ENCODE peak calls at places on chromosomes 7 and 10, in nine cellular contexts. K is CD8-positive, alpha-beta T cell; U is trophoblast cell; V is psoas muscle; F is astrocyte; N is A549; A is lower lobe of right lung; S is right atrium auricular region; L is AG10803. C is an unnamed sample.
A peak's percentile ranks its signal among the peaks of the same experiment; 100 is the strongest.

GRCh38 chr10:17877121-17877520 is 68.0 kb downstream of the MRC1 start:
- DNase-seq in K (no peak), U (no peak), V (no peak), F (no peak), N (no peak), A (no peak), S (no peak), L (no peak), C (no peak)

GRCh38 chr7:106358103-106358663 is 73.4 kb upstream of the NAMPT start:
- DNase-seq in K (no peak), U (no peak), V (no peak), F (peak; percentile 70), N (no peak), A (no peak), S (no peak), L (no peak), C (no peak)

GRCh38 chr7:142158741-142159496 is 47.4 kb downstream of the MGAM2 start:
- DNase-seq in K (no peak), U (no peak), V (no peak), F (no peak), N (no peak), A (no peak), S (no peak), L (no peak), C (no peak)

GRCh38 chr7:81367335-81367801 is 402.5 kb downstream of the HGF start:
- DNase-seq in K (no peak), U (peak; percentile 2), V (peak; percentile 49), F (peak; percentile 67), N (no peak), A (no peak), S (no peak), L (peak; percentile 99), C (no peak)

GRCh38 chr7:114047889-114048288 is 129.1 kb upstream of the PPP1R3A start:
- DNase-seq in K (no peak), U (peak; percentile 23), V (no peak), F (peak; percentile 66), N (no peak), A (no peak), S (no peak), L (peak; percentile 65), C (no peak)

GRCh38 chr7:68963547-68963946 is 634.7 kb upstream of the AUTS2 start:
- DNase-seq in K (no peak), U (peak; percentile 57), V (no peak), F (peak; percentile 98), N (peak; percentile 71), A (no peak), S (no peak), L (peak; percentile 95), C (no peak)

GRCh38 chr7:92590711-92591310 is 621 bp upstream of the FAM133B start:
- DNase-seq in K (no peak), U (no peak), V (no peak), F (no peak), N (no peak), A (peak; percentile 45), S (no peak), L (no peak), C (no peak)

GRCh38 chr7:1691601-1692499 is 21.8 kb downstream of the ELFN1 start:
- DNase-seq in K (no peak), U (no peak), V (peak; percentile 42), F (peak; percentile 46), N (no peak), A (peak; percentile 38), S (no peak), L (no peak), C (no peak)

GRCh38 chr10:64732372-64732715 is 1211.1 kb downstream of the REEP3 start:
- DNase-seq in K (no peak), U (no peak), V (no peak), F (no peak), N (no peak), A (no peak), S (no peak), L (no peak), C (no peak)

GRCh38 chr10:47024399-47025252 is 113.4 kb downstream of the PTPN20 start:
- DNase-seq in K (peak; percentile 67), U (peak; percentile 74), V (peak; percentile 77), F (peak; percentile 14), N (peak; percentile 69), A (peak; percentile 63), S (peak; percentile 68), L (peak; percentile 41), C (peak; percentile 51)

GRCh38 chr10:126247454-126247975 is 140.8 kb downstream of the ADAM12 start:
- DNase-seq in K (no peak), U (peak; percentile 98), V (no peak), F (peak; percentile 100), N (peak; percentile 92), A (peak; percentile 65), S (peak; percentile 94), L (peak; percentile 99), C (no peak)

GRCh38 chr10:15189133-15189881 is 20.8 kb upstream of the NMT2 start:
- DNase-seq in K (no peak), U (no peak), V (no peak), F (no peak), N (no peak), A (no peak), S (no peak), L (no peak), C (no peak)
- H3K4me3 ChIP-seq in K (no peak overlapping the region), U (no peak overlapping the region), V (no peak overlapping the region), F (no peak overlapping the region), N (no peak overlapping the region), A (no peak overlapping the region), S (no peak overlapping the region), L (no peak overlapping the region), C (no peak overlapping the region)

GRCh38 chr10:75541411-75541810 is 110.0 kb downstream of the LRMDA start:
- DNase-seq in K (no peak), U (no peak), V (no peak), F (no peak), N (no peak), A (no peak), S (no peak), L (no peak), C (no peak)
- H3K4me3 ChIP-seq in K (no peak overlapping the region), U (no peak overlapping the region), V (no peak overlapping the region), F (no peak overlapping the region), N (no peak overlapping the region), A (no peak overlapping the region), S (no peak overlapping the region), L (no peak overlapping the region), C (no peak overlapping the region)

GRCh38 chr7:6607651-6608051 is 7.8 kb upstream of the ZNF853 start:
- DNase-seq in K (no peak), U (no peak), V (no peak), F (no peak), N (no peak), A (no peak), S (no peak), L (no peak), C (no peak)

GRCh38 chr7:6608081-6608480 is 7.3 kb upstream of the ZNF853 start:
- DNase-seq in K (no peak), U (no peak), V (no peak), F (no peak), N (no peak), A (no peak), S (no peak), L (no peak), C (no peak)

GRCh38 chr7:6604458-6604857 is 11.0 kb upstream of the ZNF853 start:
- DNase-seq in K (no peak), U (no peak), V (no peak), F (no peak), N (no peak), A (no peak), S (no peak), L (no peak), C (no peak)

GRCh38 chr7:6608794-6609193 is 6.6 kb upstream of the ZNF853 start:
- DNase-seq in K (no peak), U (no peak), V (no peak), F (no peak), N (no peak), A (no peak), S (no peak), L (no peak), C (no peak)

DNA sequence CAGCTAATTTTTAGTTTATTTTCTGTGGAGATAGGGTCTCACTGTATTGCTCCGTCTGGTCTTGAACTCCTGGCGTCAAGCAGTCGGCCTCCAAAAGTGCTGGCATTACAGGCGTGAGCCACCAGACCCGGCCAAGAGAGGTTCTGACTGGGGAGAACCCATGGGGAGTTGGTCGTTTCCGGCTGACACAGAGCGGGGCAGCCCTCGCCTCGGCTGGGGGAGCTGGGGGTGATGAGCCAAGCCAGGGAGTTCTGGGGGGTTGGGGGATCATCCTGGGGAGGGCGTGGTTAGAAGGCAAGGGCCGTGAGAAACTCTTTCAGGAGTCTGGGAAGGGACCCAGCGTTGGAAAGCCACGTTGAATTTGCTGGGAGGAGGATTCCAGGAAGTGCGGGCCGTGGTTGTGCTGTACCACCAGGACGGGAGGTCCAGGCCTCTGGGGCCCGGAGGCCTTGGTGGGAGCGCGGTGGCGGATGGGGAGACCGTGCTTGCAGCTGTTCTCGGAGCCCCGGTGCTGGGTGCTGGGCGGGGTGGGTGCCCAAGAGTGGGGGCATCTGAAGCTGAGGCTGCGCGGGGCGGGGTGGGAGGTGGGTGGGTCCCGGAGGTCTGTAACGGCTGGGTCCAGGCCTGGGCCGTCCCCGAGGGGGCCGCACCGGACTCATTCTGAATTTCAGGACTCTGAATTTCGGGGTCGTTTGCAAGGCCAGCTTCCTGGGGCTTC is 8.4 kb upstream of the ZNF853 start:
- DNase-seq in K (no peak), U (no peak), V (no peak), F (no peak), N (no peak), A (no peak), S (no peak), L (no peak), C (no peak)
- H3K4me3 ChIP-seq in K (no peak overlapping the region), U (no peak overlapping the region), V (no peak overlapping the region), F (no peak overlapping the region), N (no peak overlapping the region), A (no peak overlapping the region), S (no peak overlapping the region), L (no peak overlapping the region), C (no peak overlapping the region)

GRCh38 chr7:47327306-47327697 is 254.6 kb downstream of the TNS3 start:
- DNase-seq in K (no peak), U (no peak), V (no peak), F (peak; percentile 47), N (no peak), A (no peak), S (no peak), L (peak; percentile 60), C (no peak)

GRCh38 chr7:47328392-47329319 is 253.3 kb downstream of the TNS3 start:
- DNase-seq in K (no peak), U (peak; percentile 26), V (no peak), F (no peak), N (no peak), A (no peak), S (no peak), L (no peak), C (no peak)

GRCh38 chr7:47329320-47329926 is 252.5 kb downstream of the TNS3 start:
- DNase-seq in K (no peak), U (no peak), V (no peak), F (no peak), N (no peak), A (no peak), S (peak; percentile 57), L (no peak), C (no peak)

GRCh38 chr7:47326808-47327207 is 255.1 kb downstream of the TNS3 start:
- DNase-seq in K (no peak), U (peak; percentile 40), V (no peak), F (peak; percentile 62), N (no peak), A (no peak), S (no peak), L (peak; percentile 81), C (no peak)

GRCh38 chr7:47327698-47328391 is 254.1 kb downstream of the TNS3 start:
- DNase-seq in K (no peak), U (peak; percentile 81), V (peak; percentile 90), F (peak; percentile 79), N (no peak), A (peak; percentile 86), S (peak; percentile 87), L (peak; percentile 88), C (no peak)
- H3K4me3 ChIP-seq in K (no peak overlapping the region), U (peak overlapping the region; percentile 45), V (peak overlapping the region; percentile 41), F (peak overlapping the region; percentile 57), N (no peak overlapping the region), A (peak overlapping the region; percentile 42), S (peak overlapping the region; percentile 39), L (peak overlapping the region; percentile 45), C (no peak overlapping the region)